ENCODE peak calls at places on chromosomes 5 and 9, in seven cellular contexts. One of them, this sample, is unnamed.

GRCh38 chr9:121503443-121503842 is 3.8 kb upstream of the GGTA1 start:
- DNase-seq in hippocampal formation: no peak
- DNase-seq in heart left ventricle: no peak
- DNase-seq in stimulated activated CD8-positive, alpha-beta memory T cell treated with anti-CD3 and anti-CD28 coated beads, Interleukin-4, amount 100 ng/mL, for 1 hour: no peak
- DNase-seq in germinal center: no peak
- DNase-seq in right atrium auricular region: no peak
- DNase-seq in iris pigment epithelial cell: no peak
- DNase-seq in this sample: no peak

GRCh38 chr9:9631302-9631701 is 981.5 kb downstream of the PTPRD start:
- DNase-seq in iris pigment epithelial cell: peak
- DNase-seq in stimulated activated CD8-positive, alpha-beta memory T cell treated with anti-CD3 and anti-CD28 coated beads, Interleukin-4, amount 100 ng/mL, for 1 hour: no peak
- DNase-seq in heart left ventricle: no peak
- DNase-seq in right atrium auricular region: no peak
- DNase-seq in hippocampal formation: no peak
- DNase-seq in germinal center: no peak
- DNase-seq in this sample: no peak

GRCh38 chr5:124538931-124539330 is 207.5 kb downstream of the ZNF608 start:
- DNase-seq in iris pigment epithelial cell: no peak
- DNase-seq in germinal center: no peak
- DNase-seq in heart left ventricle: no peak
- DNase-seq in stimulated activated CD8-positive, alpha-beta memory T cell treated with anti-CD3 and anti-CD28 coated beads, Interleukin-4, amount 100 ng/mL, for 1 hour: no peak
- DNase-seq in hippocampal formation: no peak
- DNase-seq in right atrium auricular region: no peak
- DNase-seq in this sample: no peak

GRCh38 chr9:132008184-132008781 is 71.4 kb downstream of the MED27 start:
- DNase-seq in heart left ventricle: no peak
- DNase-seq in iris pigment epithelial cell: peak
- DNase-seq in hippocampal formation: no peak
- DNase-seq in germinal center: no peak
- DNase-seq in stimulated activated CD8-positive, alpha-beta memory T cell treated with anti-CD3 and anti-CD28 coated beads, Interleukin-4, amount 100 ng/mL, for 1 hour: no peak
- DNase-seq in right atrium auricular region: no peak
- DNase-seq in this sample: no peak

GRCh38 chr9:34659592-34660253 is 2.7 kb downstream of the CCL27 start:
- DNase-seq in iris pigment epithelial cell: no peak
- DNase-seq in right atrium auricular region: no peak
- DNase-seq in germinal center: no peak
- DNase-seq in hippocampal formation: no peak
- DNase-seq in stimulated activated CD8-positive, alpha-beta memory T cell treated with anti-CD3 and anti-CD28 coated beads, Interleukin-4, amount 100 ng/mL, for 1 hour: no peak
- DNase-seq in heart left ventricle: no peak
- DNase-seq in this sample: no peak

GRCh38 chr9:69200071-69200470 is 26.0 kb downstream of the TJP2 start:
- DNase-seq in stimulated activated CD8-positive, alpha-beta memory T cell treated with anti-CD3 and anti-CD28 coated beads, Interleukin-4, amount 100 ng/mL, for 1 hour: no peak
- DNase-seq in right atrium auricular region: no peak
- DNase-seq in hippocampal formation: no peak
- DNase-seq in iris pigment epithelial cell: peak
- DNase-seq in germinal center: no peak
- DNase-seq in heart left ventricle: peak
- DNase-seq in this sample: no peak

GRCh38 chr9:86041331-86041741 is 58.0 kb downstream of the GOLM1 start:
- DNase-seq in heart left ventricle: no peak
- DNase-seq in right atrium auricular region: no peak
- DNase-seq in stimulated activated CD8-positive, alpha-beta memory T cell treated with anti-CD3 and anti-CD28 coated beads, Interleukin-4, amount 100 ng/mL, for 1 hour: no peak
- DNase-seq in hippocampal formation: no peak
- DNase-seq in germinal center: no peak
- DNase-seq in iris pigment epithelial cell: peak
- DNase-seq in this sample: no peak

GRCh38 chr9:5549671-5550650 is 39.6 kb downstream of the PDCD1LG2 start:
- DNase-seq in right atrium auricular region: no peak
- DNase-seq in iris pigment epithelial cell: peak
- DNase-seq in hippocampal formation: no peak
- DNase-seq in stimulated activated CD8-positive, alpha-beta memory T cell treated with anti-CD3 and anti-CD28 coated beads, Interleukin-4, amount 100 ng/mL, for 1 hour: no peak
- DNase-seq in heart left ventricle: no peak
- DNase-seq in germinal center: no peak
- DNase-seq in this sample: no peak

GRCh38 chr5:43556857-43557593 is at the start of gene PAIP1:
- DNase-seq in hippocampal formation: peak
- DNase-seq in stimulated activated CD8-positive, alpha-beta memory T cell treated with anti-CD3 and anti-CD28 coated beads, Interleukin-4, amount 100 ng/mL, for 1 hour: peak
- DNase-seq in heart left ventricle: peak
- DNase-seq in germinal center: peak
- DNase-seq in iris pigment epithelial cell: peak
- DNase-seq in right atrium auricular region: peak
- DNase-seq in this sample: peak

GRCh38 chr9:129493002-129493713 is 127.7 kb downstream of the C9orf50 start:
- DNase-seq in stimulated activated CD8-positive, alpha-beta memory T cell treated with anti-CD3 and anti-CD28 coated beads, Interleukin-4, amount 100 ng/mL, for 1 hour: no peak
- DNase-seq in hippocampal formation: no peak
- DNase-seq in right atrium auricular region: no peak
- DNase-seq in heart left ventricle: peak
- DNase-seq in germinal center: no peak
- DNase-seq in iris pigment epithelial cell: no peak
- DNase-seq in this sample: no peak

GRCh38 chr5:126972062-126972895 is 58.1 kb downstream of the MARCHF3 start:
- DNase-seq in right atrium auricular region: no peak
- DNase-seq in hippocampal formation: no peak
- DNase-seq in heart left ventricle: no peak
- DNase-seq in iris pigment epithelial cell: peak
- DNase-seq in germinal center: peak
- DNase-seq in stimulated activated CD8-positive, alpha-beta memory T cell treated with anti-CD3 and anti-CD28 coated beads, Interleukin-4, amount 100 ng/mL, for 1 hour: peak
- DNase-seq in this sample: no peak

GRCh38 chr9:70962761-70963445 is 158.5 kb downstream of the TRPM3 start:
- DNase-seq in stimulated activated CD8-positive, alpha-beta memory T cell treated with anti-CD3 and anti-CD28 coated beads, Interleukin-4, amount 100 ng/mL, for 1 hour: no peak
- DNase-seq in iris pigment epithelial cell: peak
- DNase-seq in heart left ventricle: no peak
- DNase-seq in right atrium auricular region: no peak
- DNase-seq in hippocampal formation: no peak
- DNase-seq in germinal center: no peak
- DNase-seq in this sample: no peak

GRCh38 chr5:855771-856530 is 5.2 kb upstream of the ZDHHC11 start:
- DNase-seq in germinal center: no peak
- DNase-seq in heart left ventricle: peak
- DNase-seq in hippocampal formation: no peak
- DNase-seq in stimulated activated CD8-positive, alpha-beta memory T cell treated with anti-CD3 and anti-CD28 coated beads, Interleukin-4, amount 100 ng/mL, for 1 hour: no peak
- DNase-seq in iris pigment epithelial cell: no peak
- DNase-seq in right atrium auricular region: no peak
- DNase-seq in this sample: no peak

GRCh38 chr5:16881253-16881652 is 54.8 kb downstream of the MYO10 start:
- DNase-seq in hippocampal formation: no peak
- DNase-seq in right atrium auricular region: no peak
- DNase-seq in iris pigment epithelial cell: no peak
- DNase-seq in heart left ventricle: no peak
- DNase-seq in stimulated activated CD8-positive, alpha-beta memory T cell treated with anti-CD3 and anti-CD28 coated beads, Interleukin-4, amount 100 ng/mL, for 1 hour: no peak
- DNase-seq in germinal center: no peak
- DNase-seq in this sample: no peak

GRCh38 chr5:128537306-128537998 is 593 bp downstream of the FBN2 start:
- DNase-seq in iris pigment epithelial cell: peak
- DNase-seq in germinal center: no peak
- DNase-seq in heart left ventricle: peak
- DNase-seq in hippocampal formation: no peak
- DNase-seq in stimulated activated CD8-positive, alpha-beta memory T cell treated with anti-CD3 and anti-CD28 coated beads, Interleukin-4, amount 100 ng/mL, for 1 hour: no peak
- DNase-seq in right atrium auricular region: no peak
- DNase-seq in this sample: no peak

GRCh38 chr5:77449981-77450380 is 42.1 kb downstream of the WDR41 start:
- DNase-seq in stimulated activated CD8-positive, alpha-beta memory T cell treated with anti-CD3 and anti-CD28 coated beads, Interleukin-4, amount 100 ng/mL, for 1 hour: no peak
- DNase-seq in germinal center: no peak
- DNase-seq in right atrium auricular region: no peak
- DNase-seq in heart left ventricle: no peak
- DNase-seq in iris pigment epithelial cell: peak
- DNase-seq in hippocampal formation: no peak
- DNase-seq in this sample: no peak

GRCh38 chr5:176596069-176596656 is 13.8 kb downstream of the GPRIN1 start:
- DNase-seq in stimulated activated CD8-positive, alpha-beta memory T cell treated with anti-CD3 and anti-CD28 coated beads, Interleukin-4, amount 100 ng/mL, for 1 hour: no peak
- DNase-seq in right atrium auricular region: no peak
- DNase-seq in heart left ventricle: no peak
- DNase-seq in germinal center: no peak
- DNase-seq in hippocampal formation: no peak
- DNase-seq in iris pigment epithelial cell: no peak
- DNase-seq in this sample: no peak

GRCh38 chr5:68459093-68459492 is 243.5 kb downstream of the PIK3R1 start:
- DNase-seq in iris pigment epithelial cell: no peak
- DNase-seq in germinal center: no peak
- DNase-seq in stimulated activated CD8-positive, alpha-beta memory T cell treated with anti-CD3 and anti-CD28 coated beads, Interleukin-4, amount 100 ng/mL, for 1 hour: no peak
- DNase-seq in heart left ventricle: no peak
- DNase-seq in hippocampal formation: no peak
- DNase-seq in right atrium auricular region: no peak
- DNase-seq in this sample: no peak

GRCh38 chr9:61671276-61671973 is 481.6 kb downstream of the SPATA31A7 start:
- DNase-seq in iris pigment epithelial cell: no peak
- DNase-seq in germinal center: no peak
- DNase-seq in hippocampal formation: no peak
- DNase-seq in right atrium auricular region: peak
- DNase-seq in heart left ventricle: no peak
- DNase-seq in stimulated activated CD8-positive, alpha-beta memory T cell treated with anti-CD3 and anti-CD28 coated beads, Interleukin-4, amount 100 ng/mL, for 1 hour: no peak
- DNase-seq in this sample: no peak

GRCh38 chr5:126531543-126532120 is 63.4 kb downstream of the ALDH7A1 start:
- DNase-seq in iris pigment epithelial cell: no peak
- DNase-seq in germinal center: no peak
- DNase-seq in stimulated activated CD8-positive, alpha-beta memory T cell treated with anti-CD3 and anti-CD28 coated beads, Interleukin-4, amount 100 ng/mL, for 1 hour: no peak
- DNase-seq in right atrium auricular region: peak
- DNase-seq in hippocampal formation: peak
- DNase-seq in heart left ventricle: peak
- DNase-seq in this sample: no peak

GRCh38 chr9:133654736-133655657 is 18.8 kb downstream of the DBH start:
- DNase-seq in heart left ventricle: no peak
- DNase-seq in right atrium auricular region: no peak
- DNase-seq in germinal center: no peak
- DNase-seq in stimulated activated CD8-positive, alpha-beta memory T cell treated with anti-CD3 and anti-CD28 coated beads, Interleukin-4, amount 100 ng/mL, for 1 hour: no peak
- DNase-seq in iris pigment epithelial cell: no peak
- DNase-seq in hippocampal formation: no peak
- DNase-seq in this sample: no peak

GRCh38 chr5:100797863-100798262 is 105.2 kb downstream of the ST8SIA4 start:
- DNase-seq in germinal center: no peak
- DNase-seq in hippocampal formation: no peak
- DNase-seq in iris pigment epithelial cell: peak
- DNase-seq in right atrium auricular region: no peak
- DNase-seq in heart left ventricle: no peak
- DNase-seq in stimulated activated CD8-positive, alpha-beta memory T cell treated with anti-CD3 and anti-CD28 coated beads, Interleukin-4, amount 100 ng/mL, for 1 hour: no peak
- DNase-seq in this sample: no peak

GRCh38 chr5:98296426-98296825 is 477.0 kb upstream of the RGMB start:
- DNase-seq in right atrium auricular region: no peak
- DNase-seq in germinal center: no peak
- DNase-seq in iris pigment epithelial cell: peak
- DNase-seq in hippocampal formation: no peak
- DNase-seq in heart left ventricle: no peak
- DNase-seq in stimulated activated CD8-positive, alpha-beta memory T cell treated with anti-CD3 and anti-CD28 coated beads, Interleukin-4, amount 100 ng/mL, for 1 hour: no peak
- DNase-seq in this sample: no peak

GRCh38 chr9:126248680-126249079 is 77.9 kb upstream of the MVB12B start:
- DNase-seq in iris pigment epithelial cell: peak
- DNase-seq in stimulated activated CD8-positive, alpha-beta memory T cell treated with anti-CD3 and anti-CD28 coated beads, Interleukin-4, amount 100 ng/mL, for 1 hour: no peak
- DNase-seq in heart left ventricle: no peak
- DNase-seq in hippocampal formation: no peak
- DNase-seq in right atrium auricular region: no peak
- DNase-seq in germinal center: no peak
- DNase-seq in this sample: no peak

GRCh38 chr9:115106642-115107041 is 11.3 kb downstream of the TNC start:
- DNase-seq in stimulated activated CD8-positive, alpha-beta memory T cell treated with anti-CD3 and anti-CD28 coated beads, Interleukin-4, amount 100 ng/mL, for 1 hour: no peak
- DNase-seq in germinal center: no peak
- DNase-seq in right atrium auricular region: no peak
- DNase-seq in iris pigment epithelial cell: peak
- DNase-seq in hippocampal formation: no peak
- DNase-seq in heart left ventricle: no peak
- DNase-seq in this sample: no peak

GRCh38 chr5:169637856-169638190 is 748 bp downstream of the DOCK2 start:
- DNase-seq in iris pigment epithelial cell: no peak
- DNase-seq in germinal center: peak
- DNase-seq in right atrium auricular region: no peak
- DNase-seq in heart left ventricle: no peak
- DNase-seq in hippocampal formation: no peak
- DNase-seq in stimulated activated CD8-positive, alpha-beta memory T cell treated with anti-CD3 and anti-CD28 coated beads, Interleukin-4, amount 100 ng/mL, for 1 hour: no peak
- DNase-seq in this sample: no peak

GRCh38 chr9:14989811-14990210 is 79.6 kb upstream of the FREM1 start:
- DNase-seq in stimulated activated CD8-positive, alpha-beta memory T cell treated with anti-CD3 and anti-CD28 coated beads, Interleukin-4, amount 100 ng/mL, for 1 hour: no peak
- DNase-seq in germinal center: no peak
- DNase-seq in right atrium auricular region: no peak
- DNase-seq in hippocampal formation: no peak
- DNase-seq in iris pigment epithelial cell: peak
- DNase-seq in heart left ventricle: no peak
- DNase-seq in this sample: no peak

GRCh38 chr5:149313151-149313841 is 32.0 kb upstream of the GRPEL2 start:
- DNase-seq in germinal center: no peak
- DNase-seq in heart left ventricle: no peak
- DNase-seq in right atrium auricular region: no peak
- DNase-seq in hippocampal formation: no peak
- DNase-seq in stimulated activated CD8-positive, alpha-beta memory T cell treated with anti-CD3 and anti-CD28 coated beads, Interleukin-4, amount 100 ng/mL, for 1 hour: no peak
- DNase-seq in iris pigment epithelial cell: no peak
- DNase-seq in this sample: no peak

GRCh38 chr5:65926893-65927292 is 518 bp downstream of the ERBIN start:
- DNase-seq in right atrium auricular region: no peak
- DNase-seq in germinal center: no peak
- DNase-seq in iris pigment epithelial cell: peak
- DNase-seq in hippocampal formation: no peak
- DNase-seq in heart left ventricle: no peak
- DNase-seq in stimulated activated CD8-positive, alpha-beta memory T cell treated with anti-CD3 and anti-CD28 coated beads, Interleukin-4, amount 100 ng/mL, for 1 hour: no peak
- DNase-seq in this sample: no peak

GRCh38 chr5:96279796-96280542 is 153.1 kb downstream of the PCSK1 start:
- DNase-seq in stimulated activated CD8-positive, alpha-beta memory T cell treated with anti-CD3 and anti-CD28 coated beads, Interleukin-4, amount 100 ng/mL, for 1 hour: no peak
- DNase-seq in iris pigment epithelial cell: peak
- DNase-seq in germinal center: no peak
- DNase-seq in right atrium auricular region: no peak
- DNase-seq in hippocampal formation: no peak
- DNase-seq in heart left ventricle: no peak
- DNase-seq in this sample: no peak

GRCh38 chr9:130208600-130209347 is 36.6 kb downstream of the NCS1 start:
- DNase-seq in stimulated activated CD8-positive, alpha-beta memory T cell treated with anti-CD3 and anti-CD28 coated beads, Interleukin-4, amount 100 ng/mL, for 1 hour: no peak
- DNase-seq in hippocampal formation: no peak
- DNase-seq in heart left ventricle: no peak
- DNase-seq in iris pigment epithelial cell: no peak
- DNase-seq in germinal center: no peak
- DNase-seq in right atrium auricular region: no peak
- DNase-seq in this sample: no peak

GRCh38 chr9:89171693-89172092 is 6.9 kb downstream of the SHC3 start:
- DNase-seq in stimulated activated CD8-positive, alpha-beta memory T cell treated with anti-CD3 and anti-CD28 coated beads, Interleukin-4, amount 100 ng/mL, for 1 hour: no peak
- DNase-seq in hippocampal formation: no peak
- DNase-seq in right atrium auricular region: no peak
- DNase-seq in heart left ventricle: no peak
- DNase-seq in iris pigment epithelial cell: no peak
- DNase-seq in germinal center: no peak
- DNase-seq in this sample: no peak

GRCh38 chr5:157817928-157818327 is 41.0 kb downstream of the CLINT1 start:
- DNase-seq in heart left ventricle: no peak
- DNase-seq in hippocampal formation: no peak
- DNase-seq in right atrium auricular region: no peak
- DNase-seq in stimulated activated CD8-positive, alpha-beta memory T cell treated with anti-CD3 and anti-CD28 coated beads, Interleukin-4, amount 100 ng/mL, for 1 hour: no peak
- DNase-seq in germinal center: no peak
- DNase-seq in iris pigment epithelial cell: no peak
- DNase-seq in this sample: no peak

GRCh38 chr5:178529080-178529479 is 61.1 kb downstream of the COL23A1 start:
- DNase-seq in hippocampal formation: no peak
- DNase-seq in germinal center: no peak
- DNase-seq in iris pigment epithelial cell: no peak
- DNase-seq in right atrium auricular region: no peak
- DNase-seq in stimulated activated CD8-positive, alpha-beta memory T cell treated with anti-CD3 and anti-CD28 coated beads, Interleukin-4, amount 100 ng/mL, for 1 hour: no peak
- DNase-seq in heart left ventricle: no peak
- DNase-seq in this sample: no peak

GRCh38 chr9:134908524-134909364 is 9.0 kb downstream of the FCN1 start:
- DNase-seq in right atrium auricular region: no peak
- DNase-seq in heart left ventricle: no peak
- DNase-seq in germinal center: no peak
- DNase-seq in iris pigment epithelial cell: no peak
- DNase-seq in hippocampal formation: no peak
- DNase-seq in stimulated activated CD8-positive, alpha-beta memory T cell treated with anti-CD3 and anti-CD28 coated beads, Interleukin-4, amount 100 ng/mL, for 1 hour: no peak
- DNase-seq in this sample: peak

GRCh38 chr9:7209051-7209450 is 451.3 kb downstream of the KDM4C start:
- DNase-seq in heart left ventricle: no peak
- DNase-seq in stimulated activated CD8-positive, alpha-beta memory T cell treated with anti-CD3 and anti-CD28 coated beads, Interleukin-4, amount 100 ng/mL, for 1 hour: no peak
- DNase-seq in hippocampal formation: no peak
- DNase-seq in iris pigment epithelial cell: no peak
- DNase-seq in right atrium auricular region: no peak
- DNase-seq in germinal center: no peak
- DNase-seq in this sample: no peak

GRCh38 chr9:131697908-131698714 is 41.8 kb downstream of the RAPGEF1 start:
- DNase-seq in iris pigment epithelial cell: no peak
- DNase-seq in right atrium auricular region: no peak
- DNase-seq in germinal center: no peak
- DNase-seq in stimulated activated CD8-positive, alpha-beta memory T cell treated with anti-CD3 and anti-CD28 coated beads, Interleukin-4, amount 100 ng/mL, for 1 hour: no peak
- DNase-seq in heart left ventricle: no peak
- DNase-seq in hippocampal formation: peak
- DNase-seq in this sample: no peak

GRCh38 chr5:171574374-171574773 is 154.9 kb downstream of the FGF18 start:
- DNase-seq in germinal center: no peak
- DNase-seq in stimulated activated CD8-positive, alpha-beta memory T cell treated with anti-CD3 and anti-CD28 coated beads, Interleukin-4, amount 100 ng/mL, for 1 hour: no peak
- DNase-seq in right atrium auricular region: no peak
- DNase-seq in hippocampal formation: no peak
- DNase-seq in heart left ventricle: no peak
- DNase-seq in iris pigment epithelial cell: no peak
- DNase-seq in this sample: peak

This sample was measured in ureter.